ENCODE peak calls at places on chromosomes 11 and 22, in six cellular contexts. O is fibroblast of lung, L is ovary, I is upper lobe of left lung, Q is AG04450, N is LNCaP clone FGC. K is an unnamed sample.

GRCh38 chr22:45323695-45324094 is 14.0 kb downstream of the FAM118A start:
- DNase-seq in O (no peak), L (no peak), I (no peak), Q (no peak), N (no peak), K (no peak)

GRCh38 chr22:40300884-40301672 is 45.2 kb upstream of the ADSL start:
- DNase-seq in O (no peak), L (no peak), I (no peak), Q (no peak), N (no peak), K (no peak)

GRCh38 chr11:72814831-72815618 is 814 bp downstream of the ATG16L2 start:
- DNase-seq in O (peak; percentile 56), L (peak; percentile 54), I (peak; percentile 61), Q (no peak), N (peak; percentile 11), K (no peak)

GRCh38 chr11:1054143-1055108 is 17.9 kb upstream of the MUC6 start:
- DNase-seq in O (no peak), L (peak; percentile 14), I (no peak), Q (no peak), N (peak; percentile 90), K (no peak)

GRCh38 chr22:23565942-23566715 is 14.0 kb downstream of the IGLL1 start:
- DNase-seq in O (no peak), L (no peak), I (no peak), Q (no peak), N (no peak), K (no peak)

GRCh38 chr22:19505735-19506126 is 18.5 kb downstream of the CLDN5 start:
- DNase-seq in O (no peak), L (no peak), I (no peak), Q (no peak), N (no peak), K (no peak)

GRCh38 chr22:19810381-19811141 is 44.1 kb downstream of the GNB1L start:
- DNase-seq in O (peak; percentile 55), L (peak; percentile 23), I (peak; percentile 19), Q (peak; percentile 33), N (no peak), K (no peak)

GRCh38 chr11:11620251-11620965 is 1.4 kb downstream of the GALNT18 start:
- DNase-seq in O (peak; percentile 27), L (peak; percentile 27), I (peak; percentile 64), Q (no peak), N (no peak), K (no peak)

GRCh38 chr22:47011131-47011854 is 248.8 kb downstream of the TBC1D22A start:
- DNase-seq in O (no peak), L (no peak), I (no peak), Q (no peak), N (no peak), K (no peak)

GRCh38 chr22:41052661-41053490 is 39.5 kb upstream of the EP300 start:
- DNase-seq in O (peak; percentile 63), L (no peak), I (no peak), Q (peak; percentile 61), N (no peak), K (no peak)

GRCh38 chr11:122850076-122850631 is 11.9 kb downstream of the CRTAM start:
- DNase-seq in O (no peak), L (no peak), I (no peak), Q (no peak), N (no peak), K (no peak)

GRCh38 chr11:20668844-20669832 is at the start of gene NELL1:
- DNase-seq in O (no peak), L (no peak), I (no peak), Q (no peak), N (no peak), K (no peak)

GRCh38 chr22:19497245-19497644 is 17.5 kb downstream of the CDC45 start:
- DNase-seq in O (peak; percentile 78), L (no peak), I (no peak), Q (peak; percentile 78), N (no peak), K (peak; percentile 51)

GRCh38 chr11:64766881-64767280 is 7.1 kb upstream of the PYGM start:
- DNase-seq in O (no peak), L (no peak), I (no peak), Q (no peak), N (no peak), K (no peak)

GRCh38 chr11:65739022-65739421 is 18.4 kb upstream of the RNASEH2C start:
- DNase-seq in O (no peak), L (no peak), I (no peak), Q (no peak), N (no peak), K (no peak)

DNA sequence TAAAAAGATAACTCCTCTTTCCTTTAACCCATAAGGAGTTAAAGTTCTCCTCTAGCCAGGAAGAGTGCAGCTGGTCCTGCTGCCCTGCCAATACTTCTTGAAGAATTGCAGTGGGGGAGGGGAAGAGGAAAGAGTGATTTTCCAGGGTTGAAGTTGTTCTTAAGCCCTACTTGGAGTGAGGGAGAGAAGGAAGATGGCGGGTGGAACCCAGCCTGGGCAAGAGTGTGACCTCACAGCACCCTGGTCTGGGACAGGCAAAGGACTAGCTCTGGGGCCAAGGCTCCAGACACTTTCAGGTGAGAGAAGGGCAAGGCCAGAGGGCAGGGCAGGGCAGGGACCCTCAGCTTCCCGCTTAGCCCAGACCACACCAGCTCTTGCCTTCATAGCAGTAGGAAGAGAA is 6.6 kb downstream of the TNKS1BP1 start:
- DNase-seq in O (peak; percentile 60), L (no peak), I (peak; percentile 65), Q (no peak), N (no peak), K (no peak)
- H3K4me3 ChIP-seq in O (no peak overlapping the region), L (no peak overlapping the region), I (no peak overlapping the region), Q (no peak overlapping the region), N (no peak overlapping the region), K (no peak overlapping the region)

DNA sequence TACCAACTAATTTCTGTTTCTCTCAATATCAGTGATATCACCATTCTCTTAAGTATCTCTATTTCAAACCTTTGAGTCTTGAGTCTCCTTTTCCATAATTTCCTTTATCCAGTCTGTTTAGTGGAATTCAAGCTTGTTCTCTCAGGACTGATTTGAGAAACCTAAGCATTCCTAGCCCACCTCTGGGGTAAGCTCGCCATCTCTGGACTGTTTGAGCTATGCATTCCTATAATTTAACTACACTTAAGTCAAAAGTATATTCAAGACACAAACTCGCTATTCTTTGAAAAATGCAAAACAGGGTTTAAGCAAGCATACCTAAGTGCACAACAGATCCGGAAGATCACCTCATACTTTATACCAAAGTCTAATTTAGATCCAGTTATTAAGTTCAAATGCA is 2.1 kb upstream of the DLAT start:
- DNase-seq in O (no peak), L (no peak), I (no peak), Q (no peak), N (no peak), K (no peak)
- TF ChIP-seq CTCF in O (no peak), L (no peak), I (no peak), Q (no peak), N (peak; percentile 19), K (no peak)

GRCh38 chr22:43013355-43014061 is 1.4 kb downstream of the PACSIN2 start:
- DNase-seq in O (no peak), L (no peak), I (no peak), Q (no peak), N (no peak), K (no peak)
- H3K4me3 ChIP-seq in O (peak overlapping the region; percentile 73), L (peak overlapping the region; percentile 62), I (peak overlapping the region; percentile 38), Q (peak overlapping the region; percentile 86), N (peak overlapping the region; percentile 83), K (peak overlapping the region; percentile 91)

GRCh38 chr11:111951565-111951964 is 14.4 kb downstream of the DIXDC1 start:
- DNase-seq in O (no peak), L (no peak), I (no peak), Q (no peak), N (no peak), K (no peak)
- TF ChIP-seq CTCF in O (no peak), L (no peak), I (no peak), Q (no peak), N (no peak), K (no peak)

GRCh38 chr11:27467181-27467913 is 5.2 kb downstream of the LGR4 start:
- DNase-seq in O (no peak), L (no peak), I (no peak), Q (no peak), N (no peak), K (no peak)
- H3K4me3 ChIP-seq in O (no peak overlapping the region), L (no peak overlapping the region), I (no peak overlapping the region), Q (no peak overlapping the region), N (no peak overlapping the region), K (no peak overlapping the region)

DNA sequence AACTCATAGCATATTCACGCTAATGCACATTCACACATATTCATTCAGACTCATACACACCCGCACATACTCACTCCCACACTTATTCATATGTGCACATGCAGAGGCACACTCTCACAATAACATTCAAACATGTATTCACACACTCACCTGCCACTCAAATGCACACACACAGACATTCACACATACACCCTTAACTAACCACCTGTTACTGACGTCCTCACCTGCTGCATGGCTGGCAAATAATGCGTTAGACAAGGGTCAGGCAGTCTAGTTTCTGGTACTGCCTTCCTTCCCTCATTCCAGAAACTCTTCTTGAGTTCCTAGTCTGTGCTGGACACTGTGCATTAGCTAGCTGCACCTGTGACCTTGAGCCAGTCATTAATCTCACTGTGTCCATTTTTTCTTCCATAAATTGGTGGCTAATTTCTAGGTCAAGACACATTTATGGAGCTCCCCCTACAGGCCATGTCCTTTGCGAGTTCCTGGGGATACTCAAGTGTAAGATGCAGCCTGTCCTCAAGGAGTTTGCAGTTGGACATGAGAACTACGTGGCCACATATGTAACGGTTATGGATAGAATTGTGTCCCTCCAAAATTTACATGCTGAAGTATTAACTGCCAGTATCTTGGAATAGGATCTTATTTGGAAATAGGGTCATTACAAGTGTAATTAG is 34.5 kb upstream of the SEZ6L start:
- DNase-seq in O (no peak), L (no peak), I (no peak), Q (no peak), N (no peak), K (no peak)
- TF ChIP-seq CTCF in O (no peak), L (no peak), I (no peak), Q (no peak), N (no peak), K (no peak)

DNA sequence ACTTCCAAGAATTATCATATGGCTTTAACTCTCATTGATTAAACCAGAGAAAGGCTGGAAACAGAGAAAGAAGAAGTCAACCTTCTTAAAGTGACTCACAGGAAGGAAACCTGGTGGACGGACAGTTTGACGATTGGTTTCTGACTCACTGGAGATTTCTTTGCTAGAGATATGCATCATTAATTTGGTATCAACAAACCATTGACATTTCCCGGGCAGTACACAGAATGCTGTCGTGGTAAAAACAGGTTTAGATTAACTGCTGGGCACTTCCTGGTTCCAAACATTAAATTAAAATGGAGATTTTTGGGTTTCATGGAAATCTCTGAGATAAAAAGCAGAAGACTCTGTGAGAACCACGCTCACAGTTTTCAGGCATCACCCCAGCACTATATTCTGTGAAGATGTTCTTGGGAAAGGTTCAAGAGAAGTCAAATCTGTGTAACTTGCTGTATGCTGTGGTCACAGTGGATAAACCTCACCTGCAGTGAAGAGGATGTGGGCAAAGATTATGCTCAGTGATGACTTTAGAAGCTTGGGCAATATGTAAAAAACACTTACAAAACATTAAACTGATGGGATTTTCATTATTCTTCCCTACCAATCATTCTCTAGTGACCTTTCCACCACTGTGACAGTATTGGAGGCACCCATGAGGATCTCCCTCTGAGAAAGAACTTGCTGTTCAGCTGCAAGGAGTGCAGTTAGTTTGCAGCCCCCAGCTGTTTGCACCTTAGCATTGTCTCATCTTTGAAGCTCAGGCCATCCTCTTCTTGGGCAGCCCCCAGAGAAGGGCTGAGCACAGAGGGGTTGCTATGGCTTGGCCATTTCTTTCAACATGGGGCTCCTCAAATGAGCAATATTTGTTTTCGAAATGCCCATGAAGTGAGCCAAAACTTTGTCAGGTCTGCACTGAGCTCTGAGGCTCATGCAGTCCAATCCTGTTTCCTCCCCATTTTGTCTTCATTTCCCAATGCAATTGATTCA is 61.0 kb upstream of the CD44 start:
- DNase-seq in O (no peak), L (no peak), I (no peak), Q (no peak), N (no peak), K (no peak)
- H3K4me3 ChIP-seq in O (no peak overlapping the region), L (no peak overlapping the region), I (no peak overlapping the region), Q (no peak overlapping the region), N (no peak overlapping the region), K (no peak overlapping the region)

GRCh38 chr22:21098099-21098671 is 52.4 kb downstream of the LRRC74B start:
- DNase-seq in O (no peak), L (no peak), I (no peak), Q (no peak), N (no peak), K (no peak)
- TF ChIP-seq CTCF in O (no peak), L (no peak), I (no peak), Q (no peak), N (no peak), K (peak; percentile 15)

K was measured in retinal pigment epithelial cell.